ENCODE peak calls at places on chromosomes 16 and 17, in eight cellular contexts. K is AG04450, R is upper lobe of right lung, Y is fibroblast of lung, G is dorsolateral prefrontal cortex, I is astrocyte of the cerebellum, E is A549, C is cardiac fibroblast. Q is an unnamed sample.

GRCh38 chr17:71855000-71855399 is 265.8 kb upstream of the SOX9 start:
- DNase-seq in K (no peak), R (no peak), Y (no peak), G (no peak), I (no peak), E (no peak), C (no peak), Q (no peak)

GRCh38 chr17:43974541-43975315 is 21.0 kb upstream of the PYY start:
- DNase-seq in K (no peak), R (no peak), Y (no peak), G (no peak), I (no peak), E (no peak), C (no peak), Q (no peak)

GRCh38 chr17:19390951-19391350 is 4.0 kb upstream of the MFAP4 start:
- DNase-seq in K (no peak), R (no peak), Y (no peak), G (no peak), I (no peak), E (no peak), C (no peak), Q (no peak)

GRCh38 chr16:51839697-51840462 is 688.8 kb upstream of the SALL1 start:
- DNase-seq in K (no peak), R (no peak), Y (peak), G (no peak), I (no peak), E (no peak), C (peak), Q (no peak)

GRCh38 chr17:5485270-5486205 is at the start of gene DERL2:
- DNase-seq in K (no peak), R (no peak), Y (no peak), G (no peak), I (no peak), E (peak), C (peak), Q (no peak)

GRCh38 chr16:3086596-3087242 is 12.4 kb downstream of the ZSCAN10 start:
- DNase-seq in K (no peak), R (no peak), Y (no peak), G (no peak), I (no peak), E (no peak), C (no peak), Q (no peak)

GRCh38 chr17:42969006-42969581 is 4.8 kb upstream of the AARSD1 start:
- DNase-seq in K (no peak), R (no peak), Y (peak), G (no peak), I (no peak), E (no peak), C (peak), Q (no peak)

GRCh38 chr17:50364061-50364458 is 8.9 kb downstream of the MRPL27 start:
- DNase-seq in K (no peak), R (no peak), Y (no peak), G (no peak), I (no peak), E (no peak), C (no peak), Q (no peak)

GRCh38 chr17:36661047-36661666 is 59.8 kb downstream of the MRM1 start:
- DNase-seq in K (no peak), R (no peak), Y (no peak), G (peak), I (no peak), E (no peak), C (no peak), Q (no peak)

GRCh38 chr17:7912927-7913524 is 3.1 kb downstream of the RNF227 start:
- DNase-seq in K (peak), R (no peak), Y (peak), G (no peak), I (peak), E (peak), C (peak), Q (no peak)

GRCh38 chr16:17556276-17557052 is 85.7 kb upstream of the XYLT1 start:
- DNase-seq in K (no peak), R (no peak), Y (peak), G (no peak), I (no peak), E (peak), C (peak), Q (no peak)

GRCh38 chr16:62363451-62363850 is 327.2 kb upstream of the CDH8 start:
- DNase-seq in K (no peak), R (no peak), Y (no peak), G (no peak), I (no peak), E (no peak), C (no peak), Q (no peak)

GRCh38 chr16:10664720-10665126 is 30.0 kb downstream of the TEKT5 start:
- DNase-seq in K (no peak), R (no peak), Y (no peak), G (no peak), I (no peak), E (no peak), C (no peak), Q (no peak)

GRCh38 chr17:27596571-27597187 is 34.3 kb upstream of the LGALS9 start:
- DNase-seq in K (no peak), R (no peak), Y (no peak), G (no peak), I (no peak), E (no peak), C (no peak), Q (no peak)

GRCh38 chr16:23709536-23709935 is 3.5 kb downstream of the ERN2 start:
- DNase-seq in K (no peak), R (no peak), Y (no peak), G (no peak), I (no peak), E (no peak), C (no peak), Q (no peak)

GRCh38 chr17:39816272-39816671 is 47.8 kb downstream of the IKZF3 start:
- DNase-seq in K (no peak), R (no peak), Y (no peak), G (no peak), I (no peak), E (no peak), C (no peak), Q (no peak)

GRCh38 chr16:81708459-81709368 is 70.4 kb upstream of the PLCG2 start:
- DNase-seq in K (no peak), R (peak), Y (no peak), G (peak), I (no peak), E (peak), C (no peak), Q (no peak)

GRCh38 chr16:7335991-7336634 is 3.5 kb downstream of the RBFOX1 start:
- DNase-seq in K (no peak), R (no peak), Y (no peak), G (no peak), I (no peak), E (no peak), C (no peak), Q (no peak)

GRCh38 chr17:56890390-56890789 is 23.5 kb downstream of the TRIM25 start:
- DNase-seq in K (no peak), R (no peak), Y (no peak), G (no peak), I (no peak), E (no peak), C (no peak), Q (no peak)

GRCh38 chr17:50559674-50560184 is 786 bp upstream of the CACNA1G start:
- DNase-seq in K (no peak), R (no peak), Y (peak), G (no peak), I (no peak), E (peak), C (peak), Q (no peak)

GRCh38 chr17:40415390-40415789 is 2.3 kb downstream of the TOP2A start:
- DNase-seq in K (peak), R (no peak), Y (peak), G (no peak), I (peak), E (peak), C (peak), Q (peak)

DNA sequence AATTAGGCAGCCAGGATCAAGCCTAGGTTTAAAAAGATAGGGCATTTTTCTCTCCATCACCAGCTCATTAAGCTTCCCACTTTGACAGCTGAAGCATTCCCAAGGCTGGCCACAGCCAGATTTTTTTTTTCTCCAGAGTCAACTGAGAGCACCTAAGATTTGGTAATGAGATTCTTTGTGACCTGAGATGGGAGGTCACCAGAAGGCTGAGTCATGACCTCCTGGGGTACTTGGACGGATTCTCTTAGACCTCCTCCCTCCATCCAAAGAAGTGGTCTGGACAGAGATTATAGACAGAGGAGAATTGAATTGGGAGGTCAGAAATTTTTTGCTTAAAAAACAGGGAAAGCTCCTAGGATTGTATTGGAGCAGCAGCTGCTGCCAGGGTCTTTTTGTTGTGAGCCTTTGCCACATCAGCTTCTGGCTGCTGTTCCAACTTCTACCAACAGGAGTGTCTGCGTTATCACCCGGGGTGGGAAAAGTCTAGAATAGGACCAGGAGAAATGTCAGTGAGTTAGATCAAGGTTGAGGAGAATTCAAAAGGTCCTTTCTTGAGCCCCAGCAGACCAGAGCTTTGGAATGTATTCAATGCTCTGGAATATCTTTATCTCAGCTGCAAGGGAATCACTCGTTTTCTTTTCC is 221.2 kb upstream of the N4BP1 start:
- DNase-seq in K (no peak), R (no peak), Y (no peak), G (no peak), I (no peak), E (peak), C (no peak), Q (no peak)
- TF ChIP-seq CTCF in K (no peak), R (no peak), Y (no peak), G (no peak), I (peak), E (no peak), C (no peak), Q (no peak)

GRCh38 chr17:13025687-13026086 is 7.9 kb upstream of the ELAC2 start:
- DNase-seq in K (no peak), R (no peak), Y (no peak), G (no peak), I (no peak), E (no peak), C (no peak), Q (no peak)

GRCh38 chr17:13027246-13027645 is 9.4 kb upstream of the ELAC2 start:
- DNase-seq in K (no peak), R (no peak), Y (no peak), G (no peak), I (no peak), E (no peak), C (peak), Q (no peak)

GRCh38 chr17:13031718-13032350 is 14.0 kb upstream of the ELAC2 start:
- DNase-seq in K (peak), R (no peak), Y (peak), G (peak), I (no peak), E (peak), C (peak), Q (no peak)

GRCh38 chr17:13030459-13031305 is 12.9 kb upstream of the ELAC2 start:
- DNase-seq in K (peak), R (no peak), Y (peak), G (peak), I (peak), E (peak), C (peak), Q (no peak)

GRCh38 chr17:13029340-13029739 is 11.5 kb upstream of the ELAC2 start:
- DNase-seq in K (no peak), R (no peak), Y (no peak), G (no peak), I (no peak), E (no peak), C (no peak), Q (no peak)
- H3K4me3 ChIP-seq in K (no peak), R (no peak), Y (no peak), G (no peak), I (no peak), E (no peak), C (no peak), Q (no peak)

DNA sequence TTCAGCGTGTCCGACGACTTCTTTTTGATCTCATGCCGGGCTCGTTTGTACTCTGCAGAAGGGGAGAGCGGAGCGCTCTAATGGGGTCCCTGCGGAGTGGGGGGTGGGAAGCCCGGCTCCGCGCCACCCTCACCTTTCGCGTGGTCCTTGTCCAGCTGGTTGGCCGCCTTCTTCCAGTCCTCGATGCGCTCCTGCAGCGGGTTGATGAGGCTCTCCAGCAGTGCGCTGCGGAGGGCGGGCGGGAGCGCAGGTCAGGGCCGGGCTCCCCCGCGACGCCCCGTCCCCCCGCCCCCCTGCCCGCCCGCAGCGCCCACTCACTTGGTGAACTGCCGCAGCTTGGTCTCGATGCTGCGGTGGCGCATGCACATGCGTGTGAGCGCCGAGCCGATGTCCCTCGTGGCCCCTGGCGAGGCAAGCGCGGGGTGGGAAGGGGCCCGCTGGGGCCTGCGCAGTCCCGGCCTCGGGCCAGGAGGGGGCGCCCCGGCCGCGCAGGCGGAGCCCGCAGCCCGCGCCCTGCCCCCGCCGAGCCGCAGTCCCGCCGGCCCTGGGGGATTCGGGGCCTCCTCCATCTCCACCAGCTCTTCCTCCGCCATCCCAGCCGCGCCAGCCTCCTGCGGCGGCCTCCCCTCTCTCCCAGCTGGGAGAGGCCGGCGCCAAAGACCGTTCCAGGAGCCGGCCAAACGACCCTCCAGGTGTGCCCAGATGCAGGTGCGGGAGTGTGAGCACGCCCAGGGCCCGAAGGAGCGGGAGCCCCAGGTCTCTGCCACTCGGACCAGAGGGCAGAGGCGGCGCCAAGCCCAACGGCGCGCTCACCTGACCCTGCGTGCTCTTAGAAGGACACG is 6.0 kb downstream of the MTSS2 start:
- DNase-seq in K (no peak), R (no peak), Y (no peak), G (no peak), I (no peak), E (peak), C (no peak), Q (no peak)
- TF ChIP-seq CTCF in K (peak), R (peak), Y (peak), G (peak), I (peak), E (peak), C (peak), Q (peak)

DNA sequence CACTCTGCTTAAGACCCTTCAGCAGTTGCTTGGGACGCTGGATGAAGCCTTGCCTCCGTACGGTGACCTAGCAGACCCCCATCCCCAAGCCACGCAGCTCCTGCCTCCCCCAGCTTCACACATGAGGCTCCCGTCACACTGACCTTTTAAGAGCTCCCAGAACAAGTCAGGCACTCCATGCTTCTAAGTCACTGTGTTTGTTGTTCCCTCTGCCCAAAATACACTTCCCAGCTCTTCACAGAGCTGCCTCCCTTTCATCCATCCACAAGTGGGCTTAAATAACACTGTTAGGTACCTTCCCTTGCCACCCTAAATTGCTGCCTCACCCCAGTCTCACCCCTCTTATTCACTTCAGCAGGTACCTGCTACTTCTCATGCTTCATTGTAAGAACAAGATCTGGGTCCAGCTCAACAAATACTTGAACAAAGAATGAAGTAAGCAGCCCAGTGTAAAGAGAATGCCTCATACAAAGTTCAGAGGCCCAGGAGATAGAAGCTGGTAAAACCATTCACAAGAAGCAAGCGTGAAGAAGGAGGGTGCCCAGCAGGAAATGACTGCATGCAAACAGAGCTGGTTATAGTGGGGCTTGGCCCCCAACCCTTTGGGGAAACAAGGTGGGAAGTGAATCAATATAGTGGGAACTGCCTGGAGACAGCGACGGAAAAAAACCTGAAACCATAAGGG is 5.8 kb downstream of the ZC3H7A start:
- DNase-seq in K (no peak), R (peak), Y (no peak), G (no peak), I (no peak), E (no peak), C (no peak), Q (no peak)
- H3K4me3 ChIP-seq in K (no peak), R (no peak), Y (no peak), G (no peak), I (no peak), E (no peak), C (no peak), Q (no peak)

DNA sequence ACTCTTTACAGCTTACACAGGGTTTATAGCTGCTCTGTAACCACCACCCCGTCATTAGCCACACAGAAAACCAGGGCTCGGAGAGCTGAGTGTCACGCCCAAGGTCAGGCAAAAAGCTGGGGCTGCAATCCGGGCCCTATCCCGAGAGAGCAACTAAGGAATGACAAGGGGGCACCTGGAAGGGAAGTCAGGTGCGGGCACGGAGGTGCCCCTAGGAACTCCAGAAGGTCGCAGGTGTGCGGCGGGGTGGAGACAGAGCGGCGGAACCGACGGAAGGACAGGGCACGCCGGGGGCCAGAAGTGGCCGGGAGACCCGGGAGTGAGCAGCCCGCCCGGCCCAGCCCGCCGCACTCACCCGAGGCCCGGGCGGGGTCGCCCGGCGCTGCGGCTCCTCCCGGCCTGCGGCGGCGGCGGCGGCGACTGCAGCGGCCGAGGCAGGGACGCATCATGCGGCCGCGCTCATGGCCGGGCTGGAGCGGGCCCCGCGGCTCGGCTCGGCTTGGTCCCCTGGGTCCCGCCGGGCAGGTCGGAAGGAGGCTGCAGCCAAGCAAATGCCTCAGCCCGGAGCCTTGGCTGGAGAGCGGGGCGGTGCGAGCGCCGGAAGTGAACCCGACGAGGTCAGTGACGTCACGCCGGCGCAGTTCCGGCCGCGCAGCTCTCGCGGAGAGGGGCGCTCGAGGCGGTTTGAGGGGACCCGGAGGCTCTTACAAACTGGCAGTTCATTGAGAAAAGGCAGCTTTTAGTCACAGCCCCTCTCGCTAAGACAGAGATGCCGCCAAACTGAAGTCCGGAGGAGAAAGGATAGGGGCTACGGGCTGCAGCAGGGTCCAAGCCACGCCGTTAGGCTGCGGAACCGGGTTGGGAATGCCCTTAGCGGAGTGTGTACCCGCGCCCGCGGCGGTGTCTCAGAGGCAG is at the start of gene ZDHHC7:
- DNase-seq in K (peak), R (peak), Y (peak), G (peak), I (peak), E (peak), C (peak), Q (no peak)
- TF ChIP-seq CTCF in K (no peak), R (no peak), Y (no peak), G (no peak), I (no peak), E (no peak), C (peak), Q (no peak)

DNA sequence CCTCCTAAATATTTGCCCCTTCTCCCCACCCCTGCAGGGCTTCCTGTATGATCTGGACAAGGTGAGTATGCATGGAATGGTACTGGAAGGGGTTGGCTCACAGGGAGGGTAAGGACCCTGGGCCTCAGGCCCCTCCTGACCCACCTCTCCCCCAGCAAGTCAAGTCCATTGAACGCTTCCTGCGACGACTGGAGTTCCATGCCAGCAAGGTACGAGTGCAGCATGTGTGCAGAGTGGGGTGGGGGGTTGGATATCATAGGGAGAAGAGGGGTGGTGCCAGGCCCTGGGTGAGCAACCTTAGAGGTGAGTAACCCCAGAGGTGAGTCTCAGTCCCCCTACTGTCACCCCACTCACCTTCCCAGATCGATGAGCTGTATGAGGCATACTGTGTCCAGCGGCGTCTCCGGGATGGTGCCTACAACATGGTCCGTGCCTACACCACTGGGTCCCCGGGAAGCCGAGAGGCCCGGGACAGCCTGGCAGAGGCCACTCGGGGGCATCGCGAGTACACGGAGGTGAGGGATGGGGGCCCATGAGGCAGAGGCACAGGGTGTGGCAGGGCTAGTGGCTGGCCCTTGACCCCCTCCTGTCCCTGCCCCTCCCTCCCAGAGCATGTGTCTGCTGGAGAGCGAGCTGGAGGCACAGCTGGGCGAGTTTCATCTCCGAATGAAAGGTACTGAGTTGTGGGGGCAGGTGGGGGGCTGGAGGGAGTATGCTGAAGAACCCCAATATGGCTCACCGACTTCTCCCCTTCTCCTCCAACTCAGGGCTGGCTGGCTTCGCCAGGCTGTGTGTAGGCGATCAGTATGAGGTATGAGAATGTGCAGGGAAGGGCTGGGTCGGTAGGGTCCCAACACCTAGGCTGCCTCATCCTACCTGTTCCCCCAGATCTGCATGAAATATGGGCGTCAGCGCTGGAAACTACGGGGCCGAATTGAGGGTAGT is 11.3 kb downstream of the RIPOR1 start:
- DNase-seq in K (no peak), R (no peak), Y (no peak), G (no peak), I (no peak), E (no peak), C (no peak), Q (no peak)
- H3K4me3 ChIP-seq in K (no peak), R (peak), Y (no peak), G (no peak), I (no peak), E (no peak), C (no peak), Q (no peak)

Q was measured in AG09309.